ENCODE peak calls at places on chromosomes 13 and 19, in four cellular contexts. One of them, this sample, is unnamed.

GRCh38 chr13:41188584-41188983 is 5.8 kb downstream of the KBTBD7 start:
- DNase-seq in SK-N-SH: no peak
- DNase-seq in GM12878: no peak
- DNase-seq in K562: no peak
- DNase-seq in this sample: peak

GRCh38 chr19:51458899-51459592 is 792 bp upstream of the SIGLEC8 start:
- DNase-seq in GM12878: no peak
- DNase-seq in K562: no peak
- DNase-seq in SK-N-SH: no peak
- DNase-seq in this sample: no peak

GRCh38 chr13:44703371-44703770 is 127.2 kb upstream of the TSC22D1 start:
- DNase-seq in K562: no peak
- DNase-seq in GM12878: no peak
- DNase-seq in SK-N-SH: no peak
- DNase-seq in this sample: peak

GRCh38 chr19:35539314-35539713 is 6.1 kb downstream of the GAPDHS start:
- DNase-seq in SK-N-SH: no peak
- DNase-seq in GM12878: no peak
- DNase-seq in K562: no peak
- DNase-seq in this sample: no peak

GRCh38 chr13:40780822-40781401 is 8.5 kb upstream of the SLC25A15 start:
- DNase-seq in K562: peak
- DNase-seq in SK-N-SH: peak
- DNase-seq in GM12878: no peak
- DNase-seq in this sample: peak

GRCh38 chr19:5218963-5219530 is 121.6 kb downstream of the PTPRS start:
- DNase-seq in SK-N-SH: no peak
- DNase-seq in K562: no peak
- DNase-seq in GM12878: no peak
- DNase-seq in this sample: no peak

GRCh38 chr13:51801631-51802099 is 2.3 kb downstream of the DHRS12 start:
- DNase-seq in K562: no peak
- DNase-seq in SK-N-SH: peak
- DNase-seq in GM12878: no peak
- DNase-seq in this sample: no peak

GRCh38 chr13:106535552-106536243 is at the start of gene EFNB2:
- DNase-seq in SK-N-SH: peak
- DNase-seq in K562: peak
- DNase-seq in GM12878: peak
- DNase-seq in this sample: peak

GRCh38 chr13:97058417-97058816 is 64.1 kb upstream of the OXGR1 start:
- DNase-seq in K562: no peak
- DNase-seq in GM12878: no peak
- DNase-seq in SK-N-SH: no peak
- DNase-seq in this sample: no peak

GRCh38 chr13:28100149-28101121 is at the start of gene FLT3:
- DNase-seq in K562: no peak
- DNase-seq in GM12878: no peak
- DNase-seq in SK-N-SH: peak
- DNase-seq in this sample: peak

GRCh38 chr19:51333836-51334460 is 8.0 kb downstream of the VSIG10L start:
- DNase-seq in GM12878: no peak
- DNase-seq in K562: peak
- DNase-seq in SK-N-SH: peak
- DNase-seq in this sample: no peak

GRCh38 chr19:8208710-8209110 is 460 bp upstream of the CERS4 start:
- DNase-seq in GM12878: no peak
- DNase-seq in SK-N-SH: no peak
- DNase-seq in K562: peak
- DNase-seq in this sample: no peak

GRCh38 chr13:27036236-27036981 is 135.2 kb downstream of the USP12 start:
- DNase-seq in GM12878: no peak
- DNase-seq in SK-N-SH: no peak
- DNase-seq in K562: no peak
- DNase-seq in this sample: no peak

GRCh38 chr13:27038323-27038722 is 133.3 kb downstream of the USP12 start:
- DNase-seq in K562: no peak
- DNase-seq in GM12878: no peak
- DNase-seq in SK-N-SH: no peak
- DNase-seq in this sample: peak

GRCh38 chr13:27039171-27039701 is 132.4 kb downstream of the USP12 start:
- DNase-seq in GM12878: no peak
- DNase-seq in K562: no peak
- DNase-seq in SK-N-SH: no peak
- DNase-seq in this sample: no peak

GRCh38 chr13:27037171-27037570 is 134.4 kb downstream of the USP12 start:
- DNase-seq in SK-N-SH: no peak
- DNase-seq in K562: no peak
- DNase-seq in GM12878: no peak
- DNase-seq in this sample: no peak

DNA sequence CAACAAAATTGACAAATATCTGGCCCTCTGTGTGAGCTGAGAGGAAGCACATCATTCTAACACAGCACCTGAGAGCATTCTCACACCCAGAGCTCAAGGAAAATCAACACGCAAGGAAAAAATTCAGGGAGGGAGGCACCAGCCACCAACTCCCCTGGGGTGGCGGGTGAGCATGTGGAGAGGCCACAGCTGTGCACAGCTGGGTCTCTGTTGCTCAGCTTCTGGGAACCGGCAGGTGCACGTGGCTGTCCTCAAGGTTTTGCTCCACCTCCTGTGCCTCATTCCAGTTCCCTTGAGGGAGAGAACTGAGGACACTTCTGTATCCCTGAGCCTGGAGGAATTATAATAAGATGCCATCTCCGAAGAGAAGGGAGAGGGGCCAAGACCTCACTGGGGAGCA is 134.0 kb downstream of the USP12 start:
- DNase-seq in K562: no peak
- DNase-seq in SK-N-SH: no peak
- DNase-seq in GM12878: no peak
- DNase-seq in this sample: no peak
- H3K9ac ChIP-seq in K562: no peak
- H3K9ac ChIP-seq in SK-N-SH: no peak
- H3K9ac ChIP-seq in GM12878: no peak
- H3K9ac ChIP-seq in this sample: no peak

GRCh38 chr19:28828276-28828870 is 384.6 kb downstream of the UQCRFS1 start:
- DNase-seq in GM12878: no peak
- DNase-seq in SK-N-SH: no peak
- DNase-seq in K562: no peak
- DNase-seq in this sample: no peak
- TF ChIP-seq RCOR1 in GM12878: no peak
- TF ChIP-seq RCOR1 in SK-N-SH: no peak
- TF ChIP-seq RCOR1 in K562: no peak
- TF ChIP-seq RCOR1 in this sample: no peak

GRCh38 chr13:91459485-91459884 is 61.1 kb downstream of the GPC5 start:
- DNase-seq in K562: peak
- DNase-seq in SK-N-SH: no peak
- DNase-seq in GM12878: no peak
- DNase-seq in this sample: no peak

GRCh38 chr13:91467236-91467635 is 68.8 kb downstream of the GPC5 start:
- DNase-seq in GM12878: no peak
- DNase-seq in K562: no peak
- DNase-seq in SK-N-SH: no peak
- DNase-seq in this sample: no peak

GRCh38 chr13:91468301-91468700 is 69.9 kb downstream of the GPC5 start:
- DNase-seq in GM12878: no peak
- DNase-seq in SK-N-SH: no peak
- DNase-seq in K562: no peak
- DNase-seq in this sample: peak

GRCh38 chr13:91470084-91470621 is 71.7 kb downstream of the GPC5 start:
- DNase-seq in K562: no peak
- DNase-seq in SK-N-SH: no peak
- DNase-seq in GM12878: no peak
- DNase-seq in this sample: no peak

GRCh38 chr13:91464336-91464735 is 65.9 kb downstream of the GPC5 start:
- DNase-seq in GM12878: no peak
- DNase-seq in K562: no peak
- DNase-seq in SK-N-SH: no peak
- DNase-seq in this sample: no peak
- H3K9ac ChIP-seq in GM12878: no peak
- H3K9ac ChIP-seq in K562: no peak
- H3K9ac ChIP-seq in SK-N-SH: no peak
- H3K9ac ChIP-seq in this sample: no peak

GRCh38 chr19:48237057-48237456 is 18.7 kb downstream of the CARD8 start:
- DNase-seq in K562: no peak
- DNase-seq in GM12878: no peak
- DNase-seq in SK-N-SH: no peak
- DNase-seq in this sample: no peak
- TF ChIP-seq RCOR1 in K562: no peak
- TF ChIP-seq RCOR1 in GM12878: no peak
- TF ChIP-seq RCOR1 in SK-N-SH: no peak
- TF ChIP-seq RCOR1 in this sample: no peak